ENCODE peak calls at places on chromosome 16, in ten cellular contexts. B is epithelial cell of esophagus, N is NCI-H748 treated with DMSO at 0.1 percent for 48 hours, K is mesothelial cell of epicardium, H is EL, D is NCI-H774, Q is germinal center, I is nephron progenitor cell, S is HS-5, G is NCI-H1105. U is an unnamed sample.

GRCh38 chr16:69476920-69477418 is 52.5 kb downstream of the CYB5B start:
- DNase-seq in B (peak), H (peak), S (peak), G (no peak), K (no peak), N (no peak), Q (no peak), D (no peak), I (no peak), U (no peak)

GRCh38 chr16:22664561-22664997 is 149.4 kb upstream of the HS3ST2 start:
- DNase-seq in S (no peak), Q (peak), B (peak), H (no peak), N (no peak), I (no peak), K (peak), D (no peak), G (no peak), U (no peak)

GRCh38 chr16:80993293-80993691 is 13.4 kb downstream of the CMC2 start:
- DNase-seq in N (no peak), G (no peak), B (peak), S (peak), I (no peak), H (peak), Q (no peak), K (no peak), D (no peak), U (no peak)

GRCh38 chr16:1069154-1069553 is 3.4 kb upstream of the SSTR5 start:
- DNase-seq in Q (no peak), N (no peak), I (no peak), K (no peak), D (no peak), H (no peak), G (no peak), S (no peak), B (no peak), U (no peak)

GRCh38 chr16:31365131-31365865 is 10.3 kb downstream of the ITGAX start:
- DNase-seq in I (no peak), S (no peak), D (no peak), B (no peak), N (no peak), Q (no peak), G (no peak), H (no peak), K (no peak), U (no peak)

GRCh38 chr16:11063432-11064201 is 119.3 kb downstream of the CLEC16A start:
- DNase-seq in I (peak), N (no peak), G (no peak), S (no peak), B (no peak), H (no peak), Q (no peak), K (no peak), D (no peak), U (no peak)

GRCh38 chr16:67169642-67170167 is 633 bp upstream of the NOL3 start:
- DNase-seq in H (peak), G (peak), N (no peak), K (no peak), Q (no peak), B (no peak), S (no peak), I (peak), D (no peak), U (peak)

GRCh38 chr16:66970775-66971725 is 10.0 kb downstream of the CES3 start:
- DNase-seq in G (no peak), B (peak), Q (no peak), K (no peak), I (no peak), N (no peak), S (peak), H (peak), D (no peak), U (no peak)

GRCh38 chr16:27223701-27224100 is 20.4 kb downstream of the KDM8 start:
- DNase-seq in K (no peak), I (no peak), D (no peak), B (no peak), S (no peak), G (no peak), Q (no peak), H (no peak), N (no peak), U (no peak)

GRCh38 chr16:997440-998051 is 16.0 kb downstream of the SOX8 start:
- DNase-seq in B (no peak), K (peak), S (no peak), I (peak), D (no peak), H (peak), Q (no peak), G (no peak), N (no peak), U (no peak)

GRCh38 chr16:1989826-1990335 is at the start of gene SYNGR3:
- DNase-seq in Q (peak), S (no peak), G (no peak), N (no peak), D (no peak), I (peak), K (no peak), B (no peak), H (peak), U (no peak)

GRCh38 chr16:57608462-57609113 is 19.8 kb upstream of the ADGRG1 start:
- DNase-seq in B (no peak), D (no peak), K (peak), S (no peak), H (no peak), N (no peak), I (no peak), Q (no peak), G (no peak), U (no peak)

GRCh38 chr16:86531193-86531550 is 20.8 kb downstream of the FOXF1 start:
- DNase-seq in B (no peak), G (no peak), N (no peak), D (no peak), I (no peak), H (no peak), Q (no peak), S (no peak), K (no peak), U (no peak)